ENCODE peak calls at places on chromosomes 6 and 20, in ten cellular contexts. One of them, this sample, is unnamed.

GRCh38 chr6:136474241-136474640 is 76.0 kb downstream of the MAP7 start:
- DNase-seq in RWPE2: no peak
- DNase-seq in AG04450: no peak
- DNase-seq in osteocyte: no peak
- DNase-seq in amniotic epithelial cell: no peak
- DNase-seq in brain microvascular endothelial cell: no peak
- DNase-seq in colonic mucosa: no peak
- DNase-seq in amygdala: no peak
- DNase-seq in mammary epithelial cell: no peak
- DNase-seq in GM23338: no peak
- DNase-seq in this sample: no peak

GRCh38 chr6:117605169-117605826 is 3.0 kb upstream of the GOPC start:
- DNase-seq in GM23338: peak
- DNase-seq in colonic mucosa: peak
- DNase-seq in amygdala: peak
- DNase-seq in AG04450: peak
- DNase-seq in brain microvascular endothelial cell: peak
- DNase-seq in mammary epithelial cell: peak
- DNase-seq in RWPE2: no peak
- DNase-seq in osteocyte: no peak
- DNase-seq in amniotic epithelial cell: peak
- DNase-seq in this sample: peak

GRCh38 chr6:16799279-16800193 is 38.3 kb upstream of the ATXN1 start:
- DNase-seq in osteocyte: no peak
- DNase-seq in RWPE2: no peak
- DNase-seq in brain microvascular endothelial cell: no peak
- DNase-seq in AG04450: no peak
- DNase-seq in mammary epithelial cell: peak
- DNase-seq in colonic mucosa: no peak
- DNase-seq in GM23338: no peak
- DNase-seq in amygdala: no peak
- DNase-seq in amniotic epithelial cell: no peak
- DNase-seq in this sample: peak

GRCh38 chr6:1094306-1094705 is 217.6 kb upstream of the FOXQ1 start:
- DNase-seq in brain microvascular endothelial cell: no peak
- DNase-seq in RWPE2: no peak
- DNase-seq in osteocyte: no peak
- DNase-seq in colonic mucosa: no peak
- DNase-seq in GM23338: no peak
- DNase-seq in amniotic epithelial cell: peak
- DNase-seq in amygdala: no peak
- DNase-seq in AG04450: peak
- DNase-seq in mammary epithelial cell: peak
- DNase-seq in this sample: peak

GRCh38 chr20:9978395-9979004 is 56.3 kb upstream of the ANKEF1 start:
- DNase-seq in amniotic epithelial cell: peak
- DNase-seq in amygdala: no peak
- DNase-seq in RWPE2: no peak
- DNase-seq in osteocyte: no peak
- DNase-seq in brain microvascular endothelial cell: peak
- DNase-seq in colonic mucosa: peak
- DNase-seq in GM23338: peak
- DNase-seq in AG04450: peak
- DNase-seq in mammary epithelial cell: peak
- DNase-seq in this sample: peak

GRCh38 chr20:63104312-63105181 is 97.8 kb upstream of the BHLHE23 start:
- DNase-seq in amygdala: no peak
- DNase-seq in amniotic epithelial cell: no peak
- DNase-seq in colonic mucosa: no peak
- DNase-seq in osteocyte: no peak
- DNase-seq in RWPE2: peak
- DNase-seq in mammary epithelial cell: no peak
- DNase-seq in GM23338: no peak
- DNase-seq in brain microvascular endothelial cell: no peak
- DNase-seq in AG04450: no peak
- DNase-seq in this sample: no peak

GRCh38 chr6:169253341-169253740 is 305 bp downstream of the THBS2 start:
- DNase-seq in RWPE2: no peak
- DNase-seq in osteocyte: peak
- DNase-seq in amniotic epithelial cell: peak
- DNase-seq in amygdala: no peak
- DNase-seq in mammary epithelial cell: no peak
- DNase-seq in colonic mucosa: no peak
- DNase-seq in GM23338: no peak
- DNase-seq in AG04450: no peak
- DNase-seq in brain microvascular endothelial cell: no peak
- DNase-seq in this sample: peak

GRCh38 chr20:45339084-45339483 is 9.1 kb downstream of the SDC4 start:
- DNase-seq in colonic mucosa: peak
- DNase-seq in amygdala: no peak
- DNase-seq in AG04450: no peak
- DNase-seq in osteocyte: no peak
- DNase-seq in mammary epithelial cell: peak
- DNase-seq in amniotic epithelial cell: no peak
- DNase-seq in brain microvascular endothelial cell: no peak
- DNase-seq in RWPE2: peak
- DNase-seq in GM23338: no peak
- DNase-seq in this sample: no peak

GRCh38 chr20:62977613-62978558 is 25.4 kb downstream of the SLC17A9 start:
- DNase-seq in colonic mucosa: peak
- DNase-seq in amniotic epithelial cell: no peak
- DNase-seq in mammary epithelial cell: no peak
- DNase-seq in osteocyte: no peak
- DNase-seq in AG04450: no peak
- DNase-seq in amygdala: no peak
- DNase-seq in RWPE2: no peak
- DNase-seq in GM23338: no peak
- DNase-seq in brain microvascular endothelial cell: no peak
- DNase-seq in this sample: no peak

GRCh38 chr20:24382775-24383174 is 86.7 kb upstream of the SYNDIG1 start:
- DNase-seq in AG04450: no peak
- DNase-seq in mammary epithelial cell: no peak
- DNase-seq in colonic mucosa: no peak
- DNase-seq in brain microvascular endothelial cell: no peak
- DNase-seq in amygdala: peak
- DNase-seq in osteocyte: no peak
- DNase-seq in amniotic epithelial cell: no peak
- DNase-seq in GM23338: no peak
- DNase-seq in RWPE2: no peak
- DNase-seq in this sample: no peak

GRCh38 chr6:133502451-133503259 is 261.5 kb downstream of the EYA4 start:
- DNase-seq in amniotic epithelial cell: peak
- DNase-seq in GM23338: no peak
- DNase-seq in colonic mucosa: no peak
- DNase-seq in AG04450: peak
- DNase-seq in brain microvascular endothelial cell: peak
- DNase-seq in RWPE2: no peak
- DNase-seq in osteocyte: no peak
- DNase-seq in amygdala: no peak
- DNase-seq in mammary epithelial cell: no peak
- DNase-seq in this sample: peak

GRCh38 chr6:7406743-7407142 is 17.1 kb downstream of the RIOK1 start:
- DNase-seq in AG04450: no peak
- DNase-seq in osteocyte: no peak
- DNase-seq in brain microvascular endothelial cell: no peak
- DNase-seq in amniotic epithelial cell: no peak
- DNase-seq in RWPE2: no peak
- DNase-seq in colonic mucosa: no peak
- DNase-seq in mammary epithelial cell: no peak
- DNase-seq in GM23338: no peak
- DNase-seq in amygdala: no peak
- DNase-seq in this sample: no peak

GRCh38 chr20:63473555-63474449 is 1.3 kb upstream of the KCNQ2 start:
- DNase-seq in amygdala: no peak
- DNase-seq in AG04450: no peak
- DNase-seq in colonic mucosa: no peak
- DNase-seq in brain microvascular endothelial cell: no peak
- DNase-seq in mammary epithelial cell: no peak
- DNase-seq in RWPE2: peak
- DNase-seq in osteocyte: no peak
- DNase-seq in amniotic epithelial cell: no peak
- DNase-seq in GM23338: no peak
- DNase-seq in this sample: no peak

GRCh38 chr6:31799781-31800180 is 4.2 kb upstream of the VARS1 start:
- DNase-seq in amygdala: no peak
- DNase-seq in AG04450: no peak
- DNase-seq in brain microvascular endothelial cell: no peak
- DNase-seq in GM23338: no peak
- DNase-seq in mammary epithelial cell: no peak
- DNase-seq in colonic mucosa: no peak
- DNase-seq in amniotic epithelial cell: no peak
- DNase-seq in osteocyte: no peak
- DNase-seq in RWPE2: no peak
- DNase-seq in this sample: peak

GRCh38 chr6:13398081-13398406 is 69.7 kb upstream of the TBC1D7 start:
- DNase-seq in amniotic epithelial cell: no peak
- DNase-seq in GM23338: no peak
- DNase-seq in amygdala: no peak
- DNase-seq in RWPE2: no peak
- DNase-seq in AG04450: no peak
- DNase-seq in colonic mucosa: no peak
- DNase-seq in brain microvascular endothelial cell: no peak
- DNase-seq in osteocyte: no peak
- DNase-seq in mammary epithelial cell: peak
- DNase-seq in this sample: no peak

GRCh38 chr20:25361287-25361683 is 29.4 kb downstream of the ABHD12 start:
- DNase-seq in amniotic epithelial cell: peak
- DNase-seq in mammary epithelial cell: no peak
- DNase-seq in osteocyte: no peak
- DNase-seq in AG04450: no peak
- DNase-seq in GM23338: no peak
- DNase-seq in colonic mucosa: no peak
- DNase-seq in amygdala: no peak
- DNase-seq in RWPE2: no peak
- DNase-seq in brain microvascular endothelial cell: peak
- DNase-seq in this sample: peak

This sample was measured in GM23248.